ENCODE peak calls at places on chromosomes 1 and 21, in eight cellular contexts. R is stimulated activated CD4-positive, alpha-beta T cell treated with anti-CD3 and anti-CD28 coated beads, Interleukin-4, amount 100 ng/mL, for 24 hours; Q is lung; P is Right ventricle myocardium inferior; W is posterior vena cava; M is stimulated activated CD8-positive, alpha-beta memory T cell treated with anti-CD3 and anti-CD28 coated beads, Interleukin-15, amount 100 ng/mL, for 4 hours; D is memory B cell; C is kidney epithelial cell. Z is an unnamed sample.
A peak's percentile ranks its signal among the peaks of the same experiment; 100 is the strongest.

GRCh38 chr1:229456016-229456415 is 22.1 kb upstream of the ACTA1 start:
- DNase-seq in R (no peak), Q (no peak), P (no peak), W (no peak), M (no peak), D (no peak), C (no peak), Z (no peak)

GRCh38 chr1:22629886-22630285 is 6.5 kb upstream of the C1QA start:
- DNase-seq in R (no peak), Q (no peak), P (no peak), W (no peak), M (no peak), D (no peak), C (no peak), Z (no peak)

GRCh38 chr1:85580046-85580411 is 532 bp upstream of the CCN1 start:
- DNase-seq in R (no peak), Q (no peak), P (no peak), W (no peak), M (no peak), D (no peak), C (no peak), Z (no peak)

GRCh38 chr1:22731924-22732522 is 21.4 kb downstream of the EPHB2 start:
- DNase-seq in R (no peak), Q (no peak), P (no peak), W (no peak), M (no peak), D (no peak), C (no peak), Z (no peak)

GRCh38 chr1:241518447-241519307 is 878 bp downstream of the FH start:
- DNase-seq in R (peak; percentile 15), Q (peak; percentile 32), P (no peak), W (no peak), M (no peak), D (no peak), C (no peak), Z (peak; percentile 15)

GRCh38 chr1:205948886-205949285 is 5.6 kb upstream of the SLC26A9 start:
- DNase-seq in R (no peak), Q (no peak), P (no peak), W (no peak), M (no peak), D (no peak), C (no peak), Z (no peak)

GRCh38 chr1:220347654-220348175 is 75.5 kb upstream of the RAB3GAP2 start:
- DNase-seq in R (no peak), Q (no peak), P (no peak), W (no peak), M (no peak), D (no peak), C (no peak), Z (no peak)

GRCh38 chr21:26107439-26107838 is 63.1 kb downstream of the APP start:
- DNase-seq in R (no peak), Q (no peak), P (no peak), W (no peak), M (no peak), D (no peak), C (no peak), Z (no peak)

GRCh38 chr1:110433803-110434202 is 17.1 kb upstream of the PROK1 start:
- DNase-seq in R (no peak), Q (peak; percentile 74), P (peak; percentile 73), W (no peak), M (no peak), D (no peak), C (peak; percentile 42), Z (no peak)

GRCh38 chr21:26443867-26444266 is 129.2 kb downstream of the CYYR1 start:
- DNase-seq in R (no peak), Q (no peak), P (no peak), W (no peak), M (no peak), D (no peak), C (no peak), Z (no peak)

GRCh38 chr1:247647864-247648263 is 31.7 kb downstream of the OR13G1 start:
- DNase-seq in R (no peak), Q (no peak), P (no peak), W (no peak), M (no peak), D (no peak), C (no peak), Z (no peak)

GRCh38 chr1:89724369-89725015 is 91.6 kb downstream of the LRRC8C start:
- DNase-seq in R (peak; percentile 75), Q (no peak), P (no peak), W (no peak), M (peak; percentile 44), D (no peak), C (no peak), Z (no peak)

Z was measured in CD4-positive, alpha-beta memory T cell.